ENCODE peak calls at places on chromosomes 4 and X, in ten cellular contexts. U is A549, A is suprapubic skin, J is transverse colon, F is HepG2, H is sigmoid colon, Y is ovary, P is stomach, Z is upper lobe of left lung, T is GM12878. B is an unnamed sample.
A peak's percentile ranks its signal among the peaks of the same experiment; 100 is the strongest.

GRCh38 chrX:44462851-44463250 is 79.8 kb downstream of the FUNDC1 start:
- DNase-seq in H (no peak), P (no peak), U (no peak), F (no peak), J (no peak), A (no peak), T (no peak), Y (no peak), Z (peak; percentile 52), B (peak; percentile 5)

GRCh38 chrX:132732236-132732635 is 226.2 kb downstream of the HS6ST2 start:
- DNase-seq in Y (no peak), T (no peak), A (no peak), J (no peak), P (no peak), F (no peak), U (no peak), H (no peak), Z (no peak), B (no peak)

GRCh38 chr4:83875437-83875836 is 339.5 kb downstream of the GPAT3 start:
- DNase-seq in Y (no peak), A (no peak), F (no peak), J (no peak), Z (no peak), P (no peak), U (no peak), H (no peak), T (no peak), B (no peak)

GRCh38 chr4:7261174-7261573 is 68.8 kb downstream of the SORCS2 start:
- DNase-seq in Y (no peak), Z (no peak), H (no peak), U (no peak), J (no peak), P (no peak), F (no peak), T (no peak), A (no peak), B (no peak)

GRCh38 chr4:10182446-10183424 is 66.1 kb upstream of the WDR1 start:
- DNase-seq in Y (no peak), U (no peak), T (no peak), H (no peak), P (no peak), Z (no peak), F (no peak), J (no peak), A (no peak), B (no peak)

GRCh38 chr4:140740906-140741670 is 15.1 kb downstream of the TBC1D9 start:
- DNase-seq in U (no peak), P (no peak), J (no peak), H (no peak), Y (no peak), F (no peak), T (no peak), A (no peak), Z (no peak), B (no peak)

GRCh38 chrX:40908026-40908425 is 172.7 kb upstream of the MED14 start:
- DNase-seq in A (no peak), H (no peak), P (no peak), T (no peak), Z (no peak), F (no peak), Y (no peak), U (no peak), J (no peak), B (no peak)

GRCh38 chr4:93994175-93994994 is 165.8 kb downstream of the ATOH1 start:
- DNase-seq in Y (no peak), F (no peak), P (no peak), U (no peak), A (no peak), Z (no peak), H (no peak), T (no peak), J (no peak), B (no peak)

GRCh38 chr4:121360496-121360895 is 20.3 kb downstream of the QRFPR start:
- DNase-seq in F (no peak), H (no peak), Z (no peak), A (no peak), P (no peak), Y (no peak), T (no peak), J (no peak), U (no peak), B (no peak)

GRCh38 chr4:40583850-40584439 is 45.7 kb downstream of the RBM47 start:
- DNase-seq in A (no peak), H (no peak), Z (no peak), Y (no peak), U (peak; percentile 73), J (no peak), P (no peak), T (no peak), F (no peak), B (no peak)

GRCh38 chr4:7156273-7157139 is 35.8 kb upstream of the SORCS2 start:
- DNase-seq in H (peak; percentile 67), J (no peak), T (no peak), F (no peak), P (no peak), U (peak; percentile 27), A (peak; percentile 63), Z (peak; percentile 18), Y (peak; percentile 71), B (peak; percentile 43)

GRCh38 chrX:19889582-19890342 is 2.4 kb upstream of the SH3KBP1 start:
- DNase-seq in P (no peak), J (peak; percentile 17), F (peak; percentile 88), Y (peak; percentile 37), U (peak; percentile 84), T (peak; percentile 84), H (no peak), Z (no peak), A (no peak), B (no peak)

GRCh38 chrX:126785539-126785938 is 34.0 kb upstream of the PRR32 start:
- DNase-seq in J (no peak), F (no peak), U (no peak), T (no peak), A (no peak), Z (no peak), P (no peak), Y (no peak), H (no peak), B (no peak)

GRCh38 chr4:143188325-143189088 is 3.8 kb downstream of the USP38 start:
- DNase-seq in Y (no peak), J (no peak), A (no peak), F (no peak), H (no peak), T (no peak), U (no peak), P (no peak), Z (no peak), B (no peak)

DNA sequence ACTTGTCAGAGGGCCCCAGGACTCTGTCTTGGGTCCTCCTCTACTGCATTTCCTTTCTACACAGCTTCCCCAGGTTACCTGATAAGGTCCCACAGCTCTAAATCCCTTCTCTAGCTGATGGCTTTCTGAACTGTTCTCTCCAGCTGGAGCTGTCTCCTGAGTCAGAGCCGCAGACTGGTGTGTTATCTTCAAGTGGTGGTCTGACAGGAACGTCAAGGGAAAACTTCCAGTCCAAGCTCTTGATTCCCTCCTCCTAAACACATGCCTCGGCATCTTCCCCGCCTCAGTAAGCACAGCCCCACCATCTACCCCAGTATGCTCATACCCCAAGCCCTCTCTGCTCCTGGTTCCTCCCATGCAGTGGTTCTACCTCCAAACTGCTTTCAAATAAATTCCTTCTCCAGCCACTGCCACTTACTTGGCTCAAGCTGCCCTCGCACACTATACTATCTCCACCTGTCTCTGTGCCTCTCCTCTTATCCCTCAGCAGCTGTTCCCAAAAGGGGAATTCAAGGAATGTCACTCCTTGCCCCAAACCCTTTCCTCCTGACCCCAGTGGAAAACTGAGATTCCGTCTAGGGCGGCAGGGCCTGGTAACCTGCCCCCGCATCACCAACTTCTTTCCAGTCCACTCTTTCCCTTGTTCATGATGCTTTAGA is 17.2 kb upstream of the CENPU start:
- DNase-seq in Y (no peak), F (no peak), U (no peak), P (no peak), J (no peak), T (no peak), A (no peak), Z (no peak), H (no peak), B (no peak)
- H3K4me1 ChIP-seq in Y (peaks cover 8% of the 10 kb centered on the region), F (peaks cover 17% of the 10 kb centered on the region), U (peaks cover 2% of the 10 kb centered on the region), P (peaks cover 39% of the 10 kb centered on the region), J (peaks cover 20% of the 10 kb centered on the region), T (no peaks in the 10 kb centered on the region), A (peaks cover 56% of the 10 kb centered on the region), Z (peaks cover 23% of the 10 kb centered on the region), H (peaks cover 29% of the 10 kb centered on the region), B (peaks cover 16% of the 10 kb centered on the region)

DNA sequence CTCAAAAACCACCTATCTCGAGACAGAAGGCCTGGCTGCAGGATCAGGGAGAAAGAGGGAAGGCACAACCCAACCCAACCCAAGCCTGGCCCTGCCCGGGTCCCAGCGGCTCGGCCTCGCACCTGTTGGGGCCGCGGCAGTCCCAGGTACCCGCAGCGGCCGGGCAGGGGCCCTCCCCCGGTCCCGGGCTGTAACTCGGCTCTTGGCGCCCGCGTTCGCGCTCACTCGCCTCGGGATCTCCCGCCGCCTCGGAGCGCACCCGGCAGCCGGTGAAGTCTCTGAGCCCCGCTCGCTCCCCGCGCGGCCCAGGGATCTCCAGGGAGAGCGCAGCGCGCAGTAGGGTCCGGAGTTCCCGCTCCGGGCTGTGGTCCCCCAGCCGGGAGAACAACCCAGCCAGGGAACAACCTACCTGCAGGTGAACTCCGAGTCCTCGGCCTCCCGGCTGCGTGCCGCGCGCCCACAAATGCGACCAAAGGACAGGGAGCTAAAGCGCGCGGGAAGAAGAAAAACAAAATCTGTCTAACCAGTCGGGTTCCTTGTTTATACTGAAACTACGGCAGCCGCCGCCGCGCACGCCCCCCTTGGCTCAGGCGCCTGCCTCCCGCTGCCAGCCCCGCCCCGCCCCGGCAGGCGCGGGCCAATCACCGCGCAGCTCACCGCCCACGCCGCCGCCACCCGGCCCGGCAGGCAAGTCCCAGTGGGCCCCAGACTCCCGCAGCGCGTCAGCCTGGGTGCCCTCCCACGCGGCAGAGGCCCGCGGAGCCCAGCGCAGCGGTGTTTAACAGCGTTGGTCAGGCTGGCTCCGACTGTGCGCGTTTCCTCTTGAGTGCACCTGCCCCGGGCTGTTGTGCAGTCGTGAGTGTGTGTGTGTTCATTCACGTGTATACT is at the start of gene RASGEF1B:
- DNase-seq in A (peak; percentile 93), U (peak; percentile 17), H (peak; percentile 93), J (peak; percentile 94), Z (peak; percentile 95), T (peak; percentile 16), F (peak; percentile 32), Y (peak; percentile 84), P (peak; percentile 93), B (peak; percentile 72)
- TF ChIP-seq POLR2A in A (peak; percentile 83), U (no peak), H (peak; percentile 43), J (peak; percentile 91), Z (peak; percentile 89), T (peak; percentile 44), F (no peak), Y (peak; percentile 56), P (peak; percentile 17), B (peak; percentile 80)

GRCh38 chrX:120749141-120749846 is 119.4 kb upstream of the C1GALT1C1 start:
- DNase-seq in A (no peak), Z (no peak), P (no peak), T (no peak), Y (no peak), H (no peak), U (no peak), J (peak; percentile 36), F (no peak), B (no peak)
- TF ChIP-seq EP300 in A (no peak), Z (no peak), P (no peak), T (no peak), Y (no peak), H (no peak), U (no peak), J (no peak), F (no peak), B (no peak)

DNA sequence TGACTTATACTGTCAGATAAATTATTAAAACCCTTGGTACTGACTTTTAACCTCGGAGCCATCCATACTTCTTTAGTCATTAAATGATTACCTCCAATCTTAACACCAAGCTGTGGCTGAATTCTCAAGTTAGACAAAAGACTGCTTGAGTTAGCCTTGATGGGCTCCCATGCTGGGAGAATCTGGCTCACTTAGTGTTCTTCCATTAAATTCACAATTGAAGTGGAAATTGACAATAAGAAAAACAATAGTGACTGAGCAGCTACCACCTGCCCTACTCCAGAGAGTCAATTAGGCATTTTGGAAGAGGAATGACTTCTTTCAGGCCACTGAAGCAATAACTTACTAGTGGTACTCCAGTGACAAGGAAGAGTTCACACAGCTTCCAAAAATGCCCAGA is 503.0 kb upstream of the CPXCR1 start:
- DNase-seq in P (no peak), T (no peak), J (no peak), Y (no peak), A (no peak), Z (no peak), F (no peak), H (no peak), U (no peak), B (no peak)
- H3K4me1 ChIP-seq in P (no peaks in the 10 kb centered on the region), T (no peaks in the 10 kb centered on the region), J (no peaks in the 10 kb centered on the region), Y (no peaks in the 10 kb centered on the region), A (no peaks in the 10 kb centered on the region), Z (no peaks in the 10 kb centered on the region), F (no peaks in the 10 kb centered on the region), H (no peaks in the 10 kb centered on the region), U (no peaks in the 10 kb centered on the region), B (no peaks in the 10 kb centered on the region)

B was measured in tibial nerve.